ENCODE peak calls at places on chromosomes 12 and 14, in ten cellular contexts. V, G, A, L, H, R, S, U, I and M are unnamed samples.

GRCh38 chr12:75341873-75342272 is 7.4 kb downstream of the GLIPR1L1 start:
- DNase-seq in V (no peak), G (peak), A (no peak), L (no peak), H (no peak), R (peak), S (no peak), U (no peak), I (no peak), M (no peak)

GRCh38 chr14:59507063-59507751 is 22.9 kb downstream of the JKAMP start:
- DNase-seq in V (peak), G (peak), A (peak), L (peak), H (no peak), R (peak), S (peak), U (peak), I (peak), M (no peak)

GRCh38 chr14:32372154-32372553 is 43.1 kb downstream of the AKAP6 start:
- DNase-seq in V (no peak), G (peak), A (peak), L (peak), H (no peak), R (peak), S (no peak), U (no peak), I (no peak), M (no peak)

GRCh38 chr14:84228702-84229101 is 1301.2 kb upstream of the FLRT2 start:
- DNase-seq in V (no peak), G (no peak), A (no peak), L (no peak), H (no peak), R (no peak), S (no peak), U (no peak), I (no peak), M (no peak)

GRCh38 chr14:21748869-21749303 is 75.3 kb upstream of the OR4E1 start:
- DNase-seq in V (peak), G (peak), A (peak), L (no peak), H (peak), R (no peak), S (peak), U (peak), I (peak), M (no peak)

GRCh38 chr14:73943083-73943482 is 6.8 kb downstream of the FAM161B start:
- DNase-seq in V (no peak), G (peak), A (peak), L (peak), H (no peak), R (peak), S (peak), U (no peak), I (no peak), M (no peak)

GRCh38 chr14:29166507-29166906 is 399.9 kb downstream of the FOXG1 start:
- DNase-seq in V (no peak), G (no peak), A (no peak), L (no peak), H (no peak), R (no peak), S (no peak), U (no peak), I (no peak), M (no peak)

GRCh38 chr14:33676135-33676566 is 274.7 kb downstream of the EGLN3 start:
- DNase-seq in V (peak), G (peak), A (no peak), L (no peak), H (no peak), R (peak), S (peak), U (no peak), I (peak), M (no peak)

GRCh38 chr12:122527478-122527944 is 462 bp downstream of the KNTC1 start:
- DNase-seq in V (peak), G (peak), A (no peak), L (no peak), H (no peak), R (peak), S (peak), U (no peak), I (no peak), M (peak)

GRCh38 chr12:31518680-31519227 is 72.2 kb downstream of the DENND5B start:
- DNase-seq in V (peak), G (peak), A (peak), L (peak), H (no peak), R (peak), S (no peak), U (no peak), I (peak), M (no peak)

GRCh38 chr12:28563926-28564325 is 373.7 kb downstream of the CCDC91 start:
- DNase-seq in V (no peak), G (no peak), A (no peak), L (peak), H (no peak), R (peak), S (no peak), U (no peak), I (no peak), M (no peak)

GRCh38 chr14:93729993-93730392 is 58.3 kb downstream of the PRIMA1 start:
- DNase-seq in V (no peak), G (no peak), A (no peak), L (no peak), H (no peak), R (no peak), S (no peak), U (no peak), I (no peak), M (peak)

GRCh38 chr12:122517877-122518276 is 8.9 kb downstream of the RSRC2 start:
- DNase-seq in V (no peak), G (peak), A (no peak), L (peak), H (no peak), R (peak), S (no peak), U (no peak), I (no peak), M (no peak)

GRCh38 chr12:105485926-105486325 is 155.4 kb downstream of the C12orf75 start:
- DNase-seq in V (no peak), G (no peak), A (peak), L (no peak), H (no peak), R (peak), S (no peak), U (no peak), I (no peak), M (no peak)

GRCh38 chr12:121494093-121494787 is 86.6 kb downstream of the KDM2B start:
- DNase-seq in V (peak), G (peak), A (no peak), L (peak), H (peak), R (no peak), S (peak), U (peak), I (peak), M (peak)

GRCh38 chr12:49891476-49891875 is 12.2 kb downstream of the FAIM2 start:
- DNase-seq in V (no peak), G (no peak), A (no peak), L (no peak), H (no peak), R (no peak), S (peak), U (no peak), I (no peak), M (no peak)

GRCh38 chr12:43004908-43005307 is 415.4 kb upstream of the PRICKLE1 start:
- DNase-seq in V (peak), G (no peak), A (no peak), L (no peak), H (no peak), R (no peak), S (no peak), U (no peak), I (no peak), M (no peak)

GRCh38 chr14:72514660-72515025 is 379.3 kb downstream of the DPF3 start:
- DNase-seq in V (no peak), G (no peak), A (no peak), L (no peak), H (no peak), R (no peak), S (no peak), U (no peak), I (no peak), M (no peak)

GRCh38 chr14:100540141-100540925 is 46.9 kb downstream of the BEGAIN start:
- DNase-seq in V (peak), G (peak), A (no peak), L (no peak), H (no peak), R (no peak), S (no peak), U (no peak), I (no peak), M (peak)

GRCh38 chr12:112022241-112023016 is 9.2 kb downstream of the ERP29 start:
- DNase-seq in V (no peak), G (no peak), A (no peak), L (no peak), H (no peak), R (no peak), S (no peak), U (no peak), I (no peak), M (no peak)

GRCh38 chr12:82972624-82973023 is 285.9 kb downstream of the TMTC2 start:
- DNase-seq in V (no peak), G (no peak), A (no peak), L (no peak), H (no peak), R (no peak), S (no peak), U (no peak), I (no peak), M (no peak)

GRCh38 chr12:117127933-117128823 is 29.0 kb upstream of the TESC start:
- DNase-seq in V (no peak), G (no peak), A (no peak), L (no peak), H (peak), R (no peak), S (no peak), U (no peak), I (no peak), M (no peak)

GRCh38 chr14:49586673-49587460 is 687 bp upstream of the RPS29 start:
- DNase-seq in V (peak), G (peak), A (peak), L (no peak), H (no peak), R (peak), S (peak), U (peak), I (peak), M (peak)
- H3K4me3 ChIP-seq in V (peak), G (peak), A (peak), L (peak), H (peak), R (peak), S (no peak), U (peak), I (no peak), M (peak)

GRCh38 chr12:2358986-2359658 is 306.3 kb downstream of the CACNA1C start:
- DNase-seq in V (no peak), G (no peak), A (no peak), L (no peak), H (no peak), R (no peak), S (no peak), U (no peak), I (no peak), M (no peak)
- H3K27ac ChIP-seq in V (no peak), G (no peak), A (no peak), L (peak), H (peak), R (no peak), S (no peak), U (no peak), I (no peak), M (peak)

GRCh38 chr12:30391766-30392366 is 303.8 kb downstream of the IPO8 start:
- DNase-seq in V (no peak), G (no peak), A (no peak), L (no peak), H (no peak), R (no peak), S (no peak), U (no peak), I (no peak), M (no peak)
- H3K4me3 ChIP-seq in V (no peak), G (no peak), A (no peak), L (no peak), H (no peak), R (no peak), S (no peak), U (no peak), I (no peak), M (no peak)

GRCh38 chr14:92542766-92543554 is 29.4 kb downstream of the RIN3 start:
- DNase-seq in V (no peak), G (no peak), A (no peak), L (no peak), H (no peak), R (no peak), S (no peak), U (no peak), I (no peak), M (no peak)
- H3K27ac ChIP-seq in V (no peak), G (peak), A (no peak), L (no peak), H (no peak), R (no peak), S (no peak), U (no peak), I (no peak), M (no peak)

GRCh38 chr12:96335270-96335669 is 65.0 kb downstream of the CDK17 start:
- DNase-seq in V (no peak), G (no peak), A (no peak), L (no peak), H (no peak), R (no peak), S (no peak), U (no peak), I (no peak), M (no peak)
- H3K4me3 ChIP-seq in V (no peak), G (no peak), A (no peak), L (no peak), H (no peak), R (no peak), S (no peak), U (peak), I (no peak), M (no peak)

GRCh38 chr12:70983692-70984091 is 63.2 kb upstream of the PTPRR start:
- DNase-seq in V (peak), G (no peak), A (no peak), L (no peak), H (no peak), R (peak), S (no peak), U (no peak), I (peak), M (no peak)
- H3K27ac ChIP-seq in V (peak), G (no peak), A (no peak), L (no peak), H (no peak), R (no peak), S (no peak), U (no peak), I (peak), M (no peak)

DNA sequence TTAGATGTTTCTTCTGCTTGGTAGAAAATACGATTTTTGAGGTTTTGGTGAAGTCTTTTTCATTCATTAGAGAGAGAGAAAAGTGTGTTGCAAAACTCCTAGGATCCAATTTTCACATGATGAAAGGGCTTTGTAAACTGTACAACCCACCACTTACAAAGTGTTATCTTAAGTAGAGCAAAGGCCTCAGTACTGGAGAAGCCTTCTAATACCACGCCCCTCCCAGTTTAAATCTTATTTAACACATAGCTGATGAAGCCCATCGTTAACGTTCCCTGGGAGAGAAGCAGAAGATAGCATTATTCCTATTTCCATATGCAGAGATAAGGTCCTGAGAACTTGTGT is 884 bp downstream of the APOLD1 start:
- DNase-seq in V (no peak), G (no peak), A (peak), L (no peak), H (no peak), R (no peak), S (no peak), U (no peak), I (no peak), M (no peak)
- H3K4me3 ChIP-seq in V (no peak), G (peak), A (peak), L (peak), H (peak), R (peak), S (peak), U (peak), I (peak), M (peak)